ENCODE peak calls at places on chromosomes 13 and 19, in eight cellular contexts. E is AG09309; N is cardiac muscle cell; L is CD8-positive, alpha-beta memory T cell; A is thoracic aorta; H is IMR-90; K is aorta; Q is tibial nerve. G is an unnamed sample.

GRCh38 chr13:51674276-51674675 is 90.0 kb downstream of the WDFY2 start:
- DNase-seq in H (no peak), Q (no peak), E (no peak), A (no peak), L (no peak), N (no peak), K (no peak), G (no peak)

GRCh38 chr13:44894001-44894770 is 95.1 kb downstream of the NUFIP1 start:
- DNase-seq in A (no peak), H (no peak), N (peak), Q (no peak), E (no peak), L (no peak), K (no peak), G (no peak)

GRCh38 chr13:72643339-72643989 is 84.0 kb downstream of the MZT1 start:
- DNase-seq in H (peak), K (no peak), Q (peak), E (peak), A (no peak), L (peak), N (peak), G (no peak)

GRCh38 chr19:13208964-13209796 is 59.0 kb downstream of the IER2 start:
- DNase-seq in N (no peak), K (no peak), L (no peak), Q (no peak), H (no peak), E (no peak), A (no peak), G (no peak)

GRCh38 chr19:17703823-17704463 is 15.3 kb upstream of the MAP1S start:
- DNase-seq in A (no peak), N (peak), K (peak), Q (peak), H (peak), L (peak), E (no peak), G (no peak)

GRCh38 chr19:43534811-43535761 is 2.1 kb downstream of the ZNF575 start:
- DNase-seq in K (peak), Q (peak), E (no peak), L (no peak), H (peak), N (peak), A (peak), G (no peak)

GRCh38 chr19:37855098-37855497 is 51.3 kb downstream of the WDR87 start:
- DNase-seq in E (no peak), L (no peak), Q (no peak), K (peak), H (peak), N (no peak), A (no peak), G (no peak)

GRCh38 chr13:113840541-113841354 is 23.1 kb downstream of the GAS6 start:
- DNase-seq in H (no peak), Q (no peak), L (no peak), A (no peak), N (no peak), E (no peak), K (no peak), G (no peak)

GRCh38 chr19:44607049-44607448 is 6.3 kb upstream of the IGSF23 start:
- DNase-seq in K (no peak), L (no peak), E (no peak), A (no peak), H (peak), Q (no peak), N (no peak), G (no peak)

GRCh38 chr13:105878119-105878518 is 657.3 kb downstream of the EFNB2 start:
- DNase-seq in H (no peak), K (no peak), L (no peak), E (no peak), A (no peak), N (no peak), Q (no peak), G (no peak)

GRCh38 chr13:35714588-35714987 is 238.1 kb upstream of the MAB21L1 start:
- DNase-seq in K (no peak), H (no peak), E (no peak), N (no peak), L (no peak), A (no peak), Q (no peak), G (no peak)

GRCh38 chr19:29311391-29311790 is 98.4 kb upstream of the UQCRFS1 start:
- DNase-seq in E (no peak), A (no peak), N (no peak), Q (no peak), L (no peak), H (no peak), K (no peak), G (no peak)

GRCh38 chr19:51366999-51367564 is 894 bp upstream of the ETFB start:
- DNase-seq in E (no peak), H (no peak), N (peak), Q (no peak), A (no peak), L (peak), K (no peak), G (no peak)

GRCh38 chr13:88339271-88339741 is 668.1 kb downstream of the SLITRK5 start:
- DNase-seq in Q (no peak), A (no peak), L (no peak), E (no peak), K (no peak), H (no peak), N (peak), G (no peak)

GRCh38 chr19:1260749-1261511 is 8.2 kb upstream of the CIRBP start:
- DNase-seq in H (peak), Q (peak), E (peak), L (peak), A (no peak), N (peak), K (peak), G (no peak)

GRCh38 chr19:1261512-1261862 is 7.6 kb upstream of the CIRBP start:
- DNase-seq in K (no peak), Q (no peak), A (no peak), H (no peak), E (no peak), L (no peak), N (no peak), G (no peak)

GRCh38 chr19:1263198-1263597 is 5.9 kb upstream of the CIRBP start:
- DNase-seq in Q (no peak), N (no peak), L (no peak), H (no peak), E (no peak), A (no peak), K (no peak), G (no peak)

GRCh38 chr19:1261863-1262686 is 7.1 kb upstream of the CIRBP start:
- DNase-seq in E (no peak), N (no peak), K (peak), Q (peak), H (peak), L (peak), A (peak), G (no peak)

DNA sequence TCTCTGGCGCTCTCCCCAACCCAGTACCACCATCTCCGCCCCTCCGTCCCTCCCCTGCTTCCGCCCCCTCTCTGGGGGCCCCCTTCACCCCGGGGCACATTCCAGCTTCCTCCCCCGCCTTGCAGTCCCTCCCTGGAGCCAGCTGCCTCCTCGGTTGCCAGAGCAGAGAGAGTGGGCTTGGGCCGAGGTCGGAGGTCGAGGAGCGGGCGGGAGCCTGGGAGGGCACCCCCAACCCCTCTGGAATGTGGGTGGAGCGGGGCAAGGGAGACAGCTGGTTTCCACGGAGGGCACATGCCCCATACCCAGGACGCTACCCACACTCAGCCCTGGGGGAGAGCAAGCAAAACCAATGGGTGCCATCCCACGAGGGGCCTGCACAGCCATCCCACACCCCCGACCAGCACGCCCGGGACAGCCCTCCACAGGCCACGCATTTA is 6.4 kb upstream of the CIRBP start:
- DNase-seq in L (no peak), E (no peak), H (no peak), K (no peak), A (no peak), Q (no peak), N (no peak), G (no peak)
- H3K4me3 ChIP-seq in L (no peak), E (no peak), H (no peak), K (no peak), A (peak), Q (no peak), N (no peak), G (peak)

GRCh38 chr13:50366488-50367174 is 351.4 kb downstream of the KCNRG start:
- DNase-seq in L (no peak), N (no peak), E (no peak), Q (no peak), H (no peak), K (no peak), A (no peak), G (no peak)

GRCh38 chr13:50361282-50361681 is 346.0 kb downstream of the KCNRG start:
- DNase-seq in K (no peak), N (no peak), E (no peak), A (no peak), L (no peak), Q (no peak), H (no peak), G (no peak)

GRCh38 chr13:50369646-50370045 is 354.4 kb downstream of the KCNRG start:
- DNase-seq in L (no peak), H (no peak), K (no peak), N (peak), Q (no peak), E (no peak), A (no peak), G (no peak)

GRCh38 chr13:50365300-50365682 is 350.0 kb downstream of the KCNRG start:
- DNase-seq in Q (no peak), L (no peak), N (no peak), K (no peak), A (no peak), H (no peak), E (no peak), G (no peak)

DNA sequence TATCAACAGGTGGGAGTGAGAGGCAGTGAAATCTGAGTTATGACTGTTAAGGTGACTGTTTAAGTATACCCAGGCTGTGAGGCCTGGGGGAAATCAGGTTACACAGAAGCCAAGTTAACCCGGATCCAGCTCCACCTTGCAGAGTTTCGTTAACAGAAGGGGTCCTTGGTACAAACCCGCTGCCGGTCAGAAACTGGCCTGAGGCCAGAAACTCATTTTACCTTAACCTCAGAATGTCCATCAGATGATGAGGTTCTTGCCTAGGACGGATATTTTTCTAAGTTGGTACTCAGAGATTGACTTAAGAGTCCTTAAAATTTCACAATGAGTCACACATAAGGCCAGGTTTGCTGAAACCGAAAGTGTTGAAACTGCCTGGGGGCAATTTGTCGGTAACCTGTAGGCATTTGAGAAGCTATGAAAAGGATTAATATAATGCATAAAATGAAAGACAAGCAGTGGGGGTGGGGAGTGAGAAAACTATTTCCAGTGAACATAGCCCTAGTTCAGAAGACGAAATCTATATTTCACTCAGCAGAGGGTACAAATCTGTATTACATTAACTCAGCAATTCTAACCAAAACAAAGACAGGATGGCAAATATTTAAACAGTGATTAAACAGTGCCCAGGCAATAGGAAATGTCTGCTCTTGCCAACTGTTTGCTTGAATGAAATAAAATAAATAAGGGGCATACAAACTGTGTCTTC is 350.6 kb downstream of the KCNRG start:
- DNase-seq in K (no peak), Q (no peak), L (peak), N (no peak), E (no peak), H (no peak), A (no peak), G (peak)
- H3K4me3 ChIP-seq in K (peak), Q (no peak), L (peak), N (no peak), E (no peak), H (no peak), A (peak), G (peak)

GRCh38 chr19:46620716-46621115 is 4.2 kb downstream of the PTGIR start:
- DNase-seq in Q (no peak), K (peak), N (no peak), A (no peak), H (peak), E (no peak), L (no peak), G (no peak)

GRCh38 chr19:46623915-46624502 is 880 bp downstream of the PTGIR start:
- DNase-seq in E (no peak), A (no peak), N (no peak), Q (no peak), K (no peak), L (no peak), H (no peak), G (no peak)

GRCh38 chr19:46622118-46622446 is 2.8 kb downstream of the PTGIR start:
- DNase-seq in E (no peak), K (no peak), L (no peak), N (no peak), Q (no peak), A (no peak), H (no peak), G (no peak)

GRCh38 chr19:46620267-46620666 is 4.6 kb downstream of the PTGIR start:
- DNase-seq in L (no peak), Q (no peak), K (no peak), E (no peak), N (no peak), A (no peak), H (no peak), G (no peak)

GRCh38 chr19:46621191-46622117 is 3.4 kb downstream of the PTGIR start:
- DNase-seq in A (no peak), K (no peak), L (no peak), H (peak), N (no peak), Q (no peak), E (no peak), G (no peak)
- H3K4me3 ChIP-seq in A (peak), K (peak), L (no peak), H (no peak), N (no peak), Q (no peak), E (no peak), G (no peak)

GRCh38 chr13:48235100-48235813 is 2.3 kb downstream of the ITM2B start:
- DNase-seq in A (no peak), Q (no peak), N (peak), H (peak), L (no peak), E (no peak), K (no peak), G (no peak)

GRCh38 chr13:48235814-48236135 is 2.8 kb downstream of the ITM2B start:
- DNase-seq in A (no peak), N (peak), Q (no peak), E (no peak), H (no peak), L (no peak), K (no peak), G (no peak)

GRCh38 chr13:48233886-48234488 is 981 bp downstream of the ITM2B start:
- DNase-seq in N (no peak), K (no peak), H (peak), E (no peak), Q (no peak), A (no peak), L (no peak), G (no peak)

GRCh38 chr13:48233097-48233885 is at the start of gene ITM2B:
- DNase-seq in L (peak), K (peak), A (no peak), H (peak), Q (peak), N (peak), E (no peak), G (no peak)

DNA sequence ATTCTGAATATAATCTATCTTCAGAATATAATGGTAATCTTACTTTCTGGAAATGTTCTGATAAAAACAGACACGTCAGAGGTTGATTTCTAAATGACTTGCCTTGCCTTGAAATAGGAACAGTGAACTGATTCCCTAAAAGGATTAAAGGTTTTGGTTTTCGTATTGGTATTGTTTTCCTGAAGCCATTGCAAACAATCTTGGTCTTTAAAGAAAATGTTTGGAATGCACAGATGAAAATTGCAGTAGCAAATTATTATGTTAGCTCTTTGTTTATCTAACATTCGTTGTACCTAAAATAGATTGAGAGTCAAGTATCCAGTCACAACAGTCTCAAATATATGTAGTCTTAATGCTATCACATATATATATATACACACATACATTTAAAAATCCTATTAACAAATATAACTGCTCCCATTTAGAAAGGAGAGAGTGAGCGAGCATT is 1.7 kb downstream of the ITM2B start:
- DNase-seq in L (no peak), A (no peak), H (no peak), E (no peak), K (no peak), N (no peak), Q (no peak), G (no peak)
- H3K4me3 ChIP-seq in L (peak), A (peak), H (peak), E (peak), K (peak), N (peak), Q (peak), G (peak)

GRCh38 chr19:19777692-19778091 is 43.9 kb downstream of the ZNF506 start:
- DNase-seq in H (no peak), L (no peak), A (no peak), E (no peak), N (no peak), K (no peak), Q (no peak), G (no peak)
- H3K4me3 ChIP-seq in H (no peak), L (peak), A (no peak), E (no peak), N (no peak), K (no peak), Q (no peak), G (peak)

GRCh38 chr19:10420444-10421239 is at the start of gene PDE4A:
- DNase-seq in H (no peak), K (no peak), E (no peak), Q (no peak), A (no peak), N (peak), L (peak), G (no peak)

GRCh38 chr19:10419200-10419645 is 1.1 kb upstream of the PDE4A start:
- DNase-seq in N (no peak), E (no peak), H (no peak), K (peak), L (peak), Q (no peak), A (no peak), G (no peak)

GRCh38 chr19:10421240-10421948 is 1.1 kb downstream of the PDE4A start:
- DNase-seq in L (no peak), A (no peak), N (no peak), Q (no peak), E (no peak), K (no peak), H (no peak), G (no peak)

GRCh38 chr19:10418281-10419199 is 1.8 kb upstream of the PDE4A start:
- DNase-seq in A (no peak), H (no peak), E (no peak), Q (no peak), N (peak), L (no peak), K (no peak), G (no peak)

GRCh38 chr19:10419646-10420443 is 493 bp upstream of the PDE4A start:
- DNase-seq in L (peak), E (no peak), H (peak), Q (no peak), A (no peak), N (peak), K (no peak), G (no peak)
- H3K4me3 ChIP-seq in L (peak), E (peak), H (peak), Q (no peak), A (peak), N (peak), K (no peak), G (peak)

GRCh38 chr19:49056101-49056901 is 1.2 kb downstream of the CGB7 start:
- DNase-seq in N (peak), A (no peak), E (no peak), Q (peak), L (peak), K (peak), H (peak), G (no peak)

GRCh38 chr19:49059056-49059455 is 1.5 kb upstream of the CGB7 start:
- DNase-seq in K (no peak), A (no peak), L (no peak), H (no peak), E (no peak), Q (no peak), N (no peak), G (no peak)

GRCh38 chr19:49057636-49058234 is at the start of gene CGB7:
- DNase-seq in E (no peak), A (peak), H (peak), K (peak), N (peak), Q (peak), L (peak), G (no peak)

GRCh38 chr19:49061000-49061399 is 3.5 kb upstream of the CGB7 start:
- DNase-seq in L (no peak), H (no peak), E (no peak), A (no peak), N (no peak), Q (no peak), K (no peak), G (no peak)

DNA sequence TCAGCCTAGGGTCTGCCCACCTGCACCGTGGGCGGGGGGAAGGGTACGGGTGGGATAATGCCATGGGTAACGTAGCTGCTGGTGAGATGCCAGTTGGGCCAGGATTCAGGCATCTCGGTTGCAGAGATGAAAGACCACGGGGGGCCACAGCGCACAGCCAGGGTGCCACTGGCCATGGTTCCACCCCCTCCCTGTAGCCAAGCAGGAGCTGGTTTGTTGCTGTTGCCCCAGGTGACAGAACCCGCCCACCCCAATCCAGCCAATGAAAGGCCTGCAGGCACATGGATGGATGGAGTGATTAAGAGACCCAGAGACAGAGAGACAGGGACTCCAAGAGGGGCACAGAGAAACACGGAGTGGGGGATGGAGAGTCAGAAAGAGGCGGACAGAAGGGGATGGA is 1.0 kb upstream of the CGB7 start:
- DNase-seq in E (no peak), Q (no peak), N (peak), K (no peak), A (no peak), L (no peak), H (peak), G (no peak)
- H3K4me3 ChIP-seq in E (no peak), Q (no peak), N (no peak), K (no peak), A (no peak), L (no peak), H (no peak), G (no peak)

G was measured in epithelial cell of proximal tubule.